ENCODE peak calls at places on chromosomes 7 and 10, in four cellular contexts. U is NCI-H1694 treated with DMSO at 0.1 percent for 48 hours, W is heart left ventricle, Z is GM23248. X is an unnamed sample.

GRCh38 chr10:93357680-93358079 is 124.5 kb downstream of the MYOF start:
- DNase-seq in W (no peak), U (peak), Z (peak), X (no peak)

GRCh38 chr10:71641986-71642385 is 77.6 kb downstream of the C10orf105 start:
- DNase-seq in U (no peak), Z (no peak), W (no peak), X (no peak)

GRCh38 chr10:102453502-102453901 is 2.2 kb upstream of the C10orf95 start:
- DNase-seq in W (no peak), U (no peak), Z (no peak), X (no peak)

GRCh38 chr7:99012722-99013121 is 131.2 kb downstream of the SMURF1 start:
- DNase-seq in U (no peak), W (no peak), Z (no peak), X (no peak)

GRCh38 chr7:6159097-6159483 is 113.3 kb downstream of the CYTH3 start:
- DNase-seq in U (no peak), Z (no peak), W (no peak), X (no peak)

GRCh38 chr10:59240581-59241183 is 64.2 kb downstream of the PHYHIPL start:
- DNase-seq in W (no peak), U (peak), Z (peak), X (no peak)

GRCh38 chr7:135001390-135002165 is 15.3 kb downstream of the AGBL3 start:
- DNase-seq in Z (peak), W (no peak), U (no peak), X (no peak)

GRCh38 chr7:100366411-100367250 is 6.7 kb upstream of the PILRA start:
- DNase-seq in U (no peak), Z (no peak), W (no peak), X (no peak)

GRCh38 chr7:140348161-140348849 is 50.0 kb downstream of the SLC37A3 start:
- DNase-seq in W (no peak), U (no peak), Z (peak), X (no peak)

GRCh38 chr7:77359599-77359998 is 56.5 kb downstream of the GSAP start:
- DNase-seq in Z (no peak), W (no peak), U (no peak), X (no peak)

GRCh38 chr10:8352696-8353095 is 298.2 kb downstream of the GATA3 start:
- DNase-seq in W (no peak), Z (no peak), U (no peak), X (no peak)

GRCh38 chr10:69303632-69304035 is 25.3 kb downstream of the HK1 start:
- DNase-seq in U (no peak), W (no peak), Z (peak), X (no peak)

GRCh38 chr10:123284022-123284421 is 129.8 kb downstream of the BUB3 start:
- DNase-seq in W (no peak), U (no peak), Z (peak), X (no peak)

GRCh38 chr10:7480742-7481381 is 70.0 kb upstream of the SFMBT2 start:
- DNase-seq in Z (no peak), U (no peak), W (no peak), X (no peak)

GRCh38 chr10:55024718-55025117 is 223.7 kb upstream of the PCDH15 start:
- DNase-seq in W (no peak), Z (peak), U (no peak), X (no peak)

GRCh38 chr10:58239561-58240169 is 28.0 kb downstream of the IPMK start:
- DNase-seq in U (no peak), W (no peak), Z (peak), X (no peak)

GRCh38 chr10:55867848-55868247 is 493.2 kb downstream of the ZWINT start:
- DNase-seq in U (no peak), W (no peak), Z (no peak), X (no peak)

GRCh38 chr10:4809156-4809555 is 16.9 kb upstream of the AKR1E2 start:
- DNase-seq in W (no peak), Z (no peak), U (no peak), X (no peak)

GRCh38 chr7:156456503-156457115 is 184.0 kb upstream of the RNF32 start:
- DNase-seq in Z (no peak), U (no peak), W (no peak), X (no peak)

GRCh38 chr10:79073784-79074432 is 5.1 kb downstream of the ZMIZ1 start:
- DNase-seq in U (no peak), W (peak), Z (no peak), X (peak)

GRCh38 chr10:124384591-124385190 is 34.0 kb downstream of the OAT start:
- DNase-seq in Z (no peak), U (no peak), W (no peak), X (no peak)

GRCh38 chr7:120735791-120736190 is 122.2 kb downstream of the TSPAN12 start:
- DNase-seq in U (no peak), Z (no peak), W (no peak), X (no peak)

GRCh38 chr7:139702313-139702731 is 75.5 kb downstream of the HIPK2 start:
- DNase-seq in U (no peak), W (no peak), Z (no peak), X (no peak)

GRCh38 chr10:112919721-112920120 is 30.3 kb upstream of the TCF7L2 start:
- DNase-seq in U (no peak), Z (peak), W (no peak), X (no peak)

GRCh38 chr10:61902448-61903183 is 1.1 kb downstream of the ARID5B start:
- DNase-seq in W (no peak), Z (peak), U (peak), X (peak)

GRCh38 chr7:1425292-1426136 is 33.8 kb downstream of the MICALL2 start:
- DNase-seq in W (no peak), Z (peak), U (no peak), X (no peak)

GRCh38 chr10:86205761-86206145 is 160.8 kb downstream of the GRID1 start:
- DNase-seq in Z (no peak), U (no peak), W (no peak), X (no peak)

GRCh38 chr10:127444155-127444554 is 105.0 kb upstream of the NPS start:
- DNase-seq in Z (no peak), W (no peak), U (no peak), X (no peak)

GRCh38 chr7:22879718-22880306 is 57.2 kb upstream of the TOMM7 start:
- DNase-seq in U (no peak), Z (no peak), W (no peak), X (no peak)

GRCh38 chr10:5234106-5234877 is 37.7 kb downstream of the AKR1C4 start:
- DNase-seq in W (no peak), Z (peak), U (no peak), X (peak)

GRCh38 chr10:17019696-17020095 is 109.9 kb downstream of the CUBN start:
- DNase-seq in W (no peak), Z (no peak), U (no peak), X (no peak)

GRCh38 chr7:140639366-140640053 is 1.1 kb downstream of the DENND2A start:
- DNase-seq in U (no peak), Z (peak), W (peak), X (no peak)

GRCh38 chr10:9781681-9782080 is 1236.0 kb upstream of the CELF2 start:
- DNase-seq in Z (peak), W (no peak), U (no peak), X (no peak)

GRCh38 chr7:26515462-26515861 is 223.8 kb downstream of the SNX10 start:
- DNase-seq in U (no peak), Z (no peak), W (no peak), X (peak)

X was measured in left lobe of liver.